ENCODE peak calls at places on chromosomes 16 and 17, in eight cellular contexts. E is DMS153; Y is head of caudate nucleus; O is stimulated activated CD4-positive, alpha-beta T cell treated with anti-CD3 and anti-CD28 coated beads, TNF-alpha, amount 100 ng/mL, for 1 hour; L is activated T-helper 9 cell treated with anti-CD3 and anti-CD28 coated beads, Interleukin-2, amount 50 U/mL, for 16 hours; B is Kasumi-1; F is MV-4-11; A is astrocyte of the spinal cord. Q is an unnamed sample.

GRCh38 chr16:66677179-66677578 is 19.4 kb downstream of the CMTM4 start:
- DNase-seq in E (no peak), Y (no peak), O (no peak), L (no peak), B (no peak), F (no peak), A (no peak), Q (no peak)

GRCh38 chr17:20234266-20234665 is 225.1 kb downstream of the SPECC1 start:
- DNase-seq in E (no peak), Y (no peak), O (peak), L (no peak), B (no peak), F (no peak), A (no peak), Q (no peak)

GRCh38 chr17:48144976-48145798 is 37.6 kb downstream of the SNX11 start:
- DNase-seq in E (no peak), Y (no peak), O (no peak), L (no peak), B (no peak), F (no peak), A (no peak), Q (no peak)

GRCh38 chr17:3935140-3935542 is 18.9 kb upstream of the P2RX1 start:
- DNase-seq in E (no peak), Y (no peak), O (no peak), L (no peak), B (peak), F (peak), A (peak), Q (no peak)

GRCh38 chr16:5018791-5019190 is 14.9 kb downstream of the NAGPA start:
- DNase-seq in E (no peak), Y (no peak), O (no peak), L (no peak), B (no peak), F (no peak), A (no peak), Q (no peak)

GRCh38 chr17:72175787-72176515 is 55.1 kb downstream of the SOX9 start:
- DNase-seq in E (no peak), Y (peak), O (no peak), L (no peak), B (no peak), F (no peak), A (no peak), Q (no peak)

GRCh38 chr17:46717999-46718398 is 100.5 kb downstream of the WNT3 start:
- DNase-seq in E (no peak), Y (no peak), O (no peak), L (no peak), B (no peak), F (no peak), A (no peak), Q (no peak)

GRCh38 chr16:88301431-88301830 is 81.3 kb upstream of the ZNF469 start:
- DNase-seq in E (no peak), Y (no peak), O (no peak), L (no peak), B (no peak), F (no peak), A (no peak), Q (no peak)